ENCODE peak calls at places on chromosomes 4 and X, in five cellular contexts. S is AG09309, Q is K562, R is GM12865, T is upper lobe of right lung. C is an unnamed sample.

GRCh38 chr4:15420642-15421041 is 7.2 kb upstream of the C1QTNF7 start:
- DNase-seq in R (no peak), Q (no peak), S (no peak), T (no peak), C (no peak)

GRCh38 chrX:2498781-2499302 is 1.9 kb downstream of the DHRSX start:
- DNase-seq in T (peak), Q (no peak), S (no peak), R (no peak), C (no peak)

GRCh38 chr4:105197777-105198176 is 51.1 kb downstream of the TET2 start:
- DNase-seq in S (no peak), T (no peak), Q (no peak), R (no peak), C (no peak)

GRCh38 chrX:132615396-132616131 is 126.7 kb upstream of the MBNL3 start:
- DNase-seq in S (no peak), R (peak), T (no peak), Q (peak), C (no peak)

GRCh38 chr4:12545845-12546244 is 938.3 kb downstream of the RAB28 start:
- DNase-seq in T (no peak), Q (no peak), S (no peak), R (no peak), C (no peak)

GRCh38 chr4:188613976-188614375 is 474.7 kb downstream of the TRIML1 start:
- DNase-seq in T (no peak), Q (no peak), S (no peak), R (no peak), C (no peak)

GRCh38 chr4:42965326-42965725 is 72.8 kb downstream of the GRXCR1 start:
- DNase-seq in S (no peak), R (peak), Q (no peak), T (no peak), C (no peak)

GRCh38 chr4:121307441-121308327 is 73.1 kb downstream of the QRFPR start:
- DNase-seq in R (peak), S (peak), T (no peak), Q (peak), C (no peak)

GRCh38 chr4:121154103-121154515 is 10.0 kb downstream of the TNIP3 start:
- DNase-seq in R (peak), S (no peak), Q (no peak), T (no peak), C (no peak)

DNA sequence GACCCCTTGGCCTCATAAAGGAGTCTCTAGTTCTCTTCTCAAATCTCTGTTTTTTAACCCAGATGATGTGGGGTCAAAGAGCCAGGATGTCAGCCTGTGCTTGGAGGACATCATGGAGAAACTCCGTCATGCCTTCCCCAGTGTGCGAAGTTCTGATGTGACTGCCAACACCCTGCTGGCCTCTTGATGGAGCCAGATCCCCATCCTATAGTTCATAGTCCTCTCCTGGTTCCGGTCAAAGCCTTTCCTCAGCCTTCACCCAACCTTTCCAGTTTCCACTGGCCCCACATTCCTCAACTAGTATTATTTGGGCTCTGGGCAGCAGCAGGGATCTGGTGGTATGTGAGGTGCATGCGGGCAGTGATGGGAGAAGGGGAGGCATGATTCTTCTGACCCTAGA is 30.7 kb downstream of the TAF7L start:
- DNase-seq in T (no peak), R (peak), S (no peak), Q (peak), C (no peak)
- TF ChIP-seq CTCF in T (no peak), R (peak), S (peak), Q (peak), C (no peak)

GRCh38 chr4:106818764-106819163 is 217.3 kb downstream of the DKK2 start:
- DNase-seq in S (no peak), T (no peak), Q (no peak), R (no peak), C (no peak)
- TF ChIP-seq CTCF in S (peak), T (no peak), Q (no peak), R (no peak), C (peak)

GRCh38 chr4:6893449-6894085 is 16.1 kb upstream of the TBC1D14 start:
- DNase-seq in S (peak), T (no peak), Q (no peak), R (no peak), C (no peak)

GRCh38 chr4:6894086-6894478 is 15.5 kb upstream of the TBC1D14 start:
- DNase-seq in T (no peak), Q (no peak), S (no peak), R (no peak), C (no peak)

GRCh38 chr4:6891436-6892170 is 18.0 kb upstream of the TBC1D14 start:
- DNase-seq in Q (no peak), R (no peak), S (no peak), T (no peak), C (no peak)

GRCh38 chr4:6892909-6893202 is 16.8 kb upstream of the TBC1D14 start:
- DNase-seq in R (no peak), Q (no peak), S (no peak), T (no peak), C (no peak)

DNA sequence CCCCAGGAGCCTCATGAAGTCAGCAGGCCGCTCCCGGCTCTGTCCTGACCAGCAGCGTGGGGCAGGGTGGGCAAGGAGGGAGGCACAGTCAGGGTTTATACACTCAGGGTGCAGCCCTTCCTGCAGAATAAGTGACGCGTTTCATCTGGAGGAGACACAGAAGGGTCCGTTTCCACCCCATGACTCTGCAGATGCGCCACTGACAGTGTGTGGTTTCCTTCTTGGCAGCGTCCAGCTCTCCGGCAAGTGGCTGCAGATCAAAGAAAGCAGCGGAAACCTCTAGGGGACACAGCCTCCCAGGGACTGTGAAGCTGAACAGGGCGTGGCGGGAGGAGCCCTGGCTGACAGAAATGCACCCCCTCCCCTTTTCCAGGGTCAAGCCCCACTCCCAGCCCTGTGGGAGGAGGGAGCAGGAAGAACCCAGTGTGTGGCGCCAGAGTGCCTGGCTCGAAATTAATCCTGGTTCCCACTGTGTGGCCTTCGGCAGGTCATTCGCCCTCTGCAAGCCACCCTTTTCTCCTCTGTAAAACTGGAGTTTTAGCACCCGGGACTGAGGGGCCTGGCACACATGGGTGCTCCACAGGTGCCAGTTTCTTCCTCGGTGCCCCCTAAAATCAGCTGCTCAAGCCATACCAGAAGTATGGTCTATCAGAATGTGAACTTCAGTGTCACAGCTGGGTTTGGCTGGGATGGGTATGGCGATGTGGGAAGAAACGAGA is 17.3 kb upstream of the TBC1D14 start:
- DNase-seq in Q (peak), S (no peak), T (peak), R (no peak), C (no peak)
- TF ChIP-seq CTCF in Q (peak), S (no peak), T (peak), R (no peak), C (peak)

GRCh38 chr4:38069271-38069760 is 109.1 kb downstream of the PTTG2 start:
- DNase-seq in Q (peak), T (no peak), R (peak), S (no peak), C (no peak)
- TF ChIP-seq CTCF in Q (peak), T (peak), R (peak), S (peak), C (peak)

GRCh38 chrX:152913915-152914314 is 16.0 kb downstream of the ZNF185 start:
- DNase-seq in Q (no peak), T (no peak), R (no peak), S (no peak), C (no peak)

GRCh38 chrX:152915541-152916241 is 17.8 kb downstream of the ZNF185 start:
- DNase-seq in R (peak), Q (peak), S (no peak), T (no peak), C (no peak)

GRCh38 chrX:152913354-152913753 is 15.5 kb downstream of the ZNF185 start:
- DNase-seq in T (no peak), R (no peak), S (no peak), Q (no peak), C (no peak)

GRCh38 chrX:152912641-152913040 is 14.8 kb downstream of the ZNF185 start:
- DNase-seq in T (no peak), Q (no peak), R (no peak), S (no peak), C (no peak)

DNA sequence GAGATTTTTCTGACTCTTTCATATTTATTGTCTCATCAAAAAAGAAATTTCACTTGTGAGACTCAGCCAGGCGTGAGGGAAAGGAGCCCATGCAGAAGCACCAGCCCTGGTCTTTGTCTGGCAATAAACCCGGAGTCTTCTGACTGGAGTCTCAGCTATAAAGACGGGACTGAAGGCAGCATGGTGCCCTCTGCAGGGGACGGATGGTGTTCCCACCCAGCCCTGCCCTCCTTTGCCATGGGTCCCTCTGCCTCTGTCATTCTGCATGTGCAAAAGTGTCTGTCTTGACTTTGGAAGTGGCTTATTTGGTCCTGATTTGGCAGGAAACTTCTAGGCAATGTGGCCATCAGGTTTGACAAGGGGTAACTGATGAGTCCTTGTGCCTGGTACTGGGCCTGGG is 14.3 kb downstream of the ZNF185 start:
- DNase-seq in S (no peak), R (peak), T (no peak), Q (peak), C (no peak)
- TF ChIP-seq CTCF in S (no peak), R (no peak), T (no peak), Q (peak), C (no peak)

DNA sequence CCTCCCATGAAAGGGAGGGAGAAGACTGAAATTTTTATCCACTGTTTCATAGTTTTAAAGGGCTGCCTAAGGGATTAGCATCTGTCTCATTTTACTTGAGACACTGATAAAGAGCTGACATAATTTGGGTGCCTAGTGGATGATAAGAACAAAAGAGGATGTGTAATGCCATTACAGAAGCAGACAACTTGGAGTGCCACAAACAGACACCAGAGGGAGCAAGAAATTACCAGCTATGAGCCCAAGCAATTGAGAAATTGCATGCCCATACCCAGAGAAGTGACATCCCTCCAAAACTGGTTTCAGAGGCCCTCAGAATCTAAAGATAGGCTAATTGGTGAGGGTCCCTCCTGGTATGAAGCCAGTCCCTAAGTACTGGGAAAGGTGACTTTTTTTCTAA is 38.5 kb upstream of the POU3F4 start:
- DNase-seq in S (no peak), T (no peak), Q (peak), R (peak), C (no peak)
- TF ChIP-seq CTCF in S (peak), T (peak), Q (no peak), R (peak), C (peak)

DNA sequence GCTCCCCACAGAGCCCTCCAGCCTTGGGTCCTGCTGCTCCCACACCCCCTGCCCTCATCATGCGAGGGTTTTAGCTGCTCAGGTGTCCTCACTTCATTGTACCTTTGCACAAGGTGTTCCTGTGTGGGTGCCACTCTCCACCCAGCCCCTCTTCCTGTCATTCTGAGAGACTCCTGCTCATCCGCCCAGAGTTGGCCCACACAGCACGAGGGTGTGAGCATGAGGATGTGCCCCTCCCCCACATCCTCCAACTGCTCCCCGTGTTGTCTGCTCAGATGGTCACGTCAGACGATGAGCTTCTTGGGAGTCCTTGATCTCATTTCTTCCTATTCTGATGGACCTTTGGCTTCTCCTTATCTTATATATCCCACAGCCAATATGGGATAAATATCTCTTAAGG is 53.2 kb downstream of the HTT-AS start:
- DNase-seq in T (no peak), S (no peak), Q (no peak), R (no peak), C (no peak)
- TF ChIP-seq CTCF in T (no peak), S (no peak), Q (no peak), R (no peak), C (no peak)

GRCh38 chr4:1009647-1010521 is 1.5 kb upstream of the FGFRL1 start:
- DNase-seq in S (no peak), R (peak), Q (peak), T (peak), C (no peak)
- TF ChIP-seq CTCF in S (no peak), R (peak), Q (peak), T (no peak), C (peak)

GRCh38 chr4:176377705-176378302 is 58.0 kb downstream of the SPCS3 start:
- DNase-seq in T (no peak), S (no peak), Q (no peak), R (peak), C (no peak)

GRCh38 chr4:176380352-176381157 is 60.8 kb downstream of the SPCS3 start:
- DNase-seq in R (peak), Q (no peak), S (no peak), T (no peak), C (no peak)

DNA sequence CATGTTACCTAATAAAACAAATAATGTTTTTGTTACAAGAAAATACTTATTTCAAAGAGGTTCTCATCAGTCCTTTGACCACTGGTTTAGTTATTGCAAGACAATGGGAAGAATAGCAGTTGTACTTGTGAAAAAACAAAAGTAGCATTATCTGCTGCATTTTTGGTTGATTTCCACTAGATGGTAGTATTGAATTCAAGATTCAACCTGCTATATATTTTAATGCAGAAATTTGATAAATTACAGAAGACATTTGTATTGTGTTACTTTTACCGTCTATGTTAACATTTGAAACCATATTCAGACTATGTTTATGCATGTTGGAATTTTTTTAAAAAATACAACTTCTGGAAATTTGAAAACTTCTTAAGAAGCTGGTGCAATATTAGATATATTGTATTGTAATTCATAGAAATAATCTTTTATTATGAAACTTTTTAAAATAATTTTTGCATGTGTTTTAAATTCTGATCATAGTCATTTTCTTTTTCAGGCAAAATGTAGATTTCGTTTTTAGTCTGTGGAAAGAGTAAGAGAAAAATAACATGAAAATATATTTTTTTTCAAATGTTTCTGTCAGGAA is 56.4 kb downstream of the SPCS3 start:
- DNase-seq in T (no peak), R (peak), Q (no peak), S (no peak), C (no peak)
- TF ChIP-seq CTCF in T (peak), R (peak), Q (peak), S (peak), C (peak)